ENCODE peak calls at places on chromosomes 6 and 20, in four cellular contexts. One of them, this sample, is unnamed.

GRCh38 chr6:136647363-136647763 is 97.1 kb upstream of the MAP7 start:
- DNase-seq in right lobe of liver: no peak
- DNase-seq in stimulated activated CD4-positive, alpha-beta T cell treated with anti-CD3 and anti-CD28 coated beads, Interleukin-4, amount 100 ng/mL, for 24 hours: peak; percentile 57
- DNase-seq in activated effector memory CD4-positive, alpha-beta T cell treated with anti-CD3 and anti-CD28 coated beads, Interleukin-2, amount 50 U/mL, for 16 hours: peak; percentile 72
- DNase-seq in this sample: peak; percentile 29

GRCh38 chr20:50729925-50730764 is 1.2 kb upstream of the PARD6B start:
- DNase-seq in right lobe of liver: no peak
- DNase-seq in stimulated activated CD4-positive, alpha-beta T cell treated with anti-CD3 and anti-CD28 coated beads, Interleukin-4, amount 100 ng/mL, for 24 hours: no peak
- DNase-seq in activated effector memory CD4-positive, alpha-beta T cell treated with anti-CD3 and anti-CD28 coated beads, Interleukin-2, amount 50 U/mL, for 16 hours: peak; percentile 61
- DNase-seq in this sample: no peak

GRCh38 chr6:24574809-24575208 is 71.2 kb downstream of the KIAA0319 start:
- DNase-seq in right lobe of liver: no peak
- DNase-seq in stimulated activated CD4-positive, alpha-beta T cell treated with anti-CD3 and anti-CD28 coated beads, Interleukin-4, amount 100 ng/mL, for 24 hours: no peak
- DNase-seq in activated effector memory CD4-positive, alpha-beta T cell treated with anti-CD3 and anti-CD28 coated beads, Interleukin-2, amount 50 U/mL, for 16 hours: no peak
- DNase-seq in this sample: no peak

GRCh38 chr6:53975966-53976610 is 135.2 kb upstream of the MLIP start:
- DNase-seq in right lobe of liver: no peak
- DNase-seq in stimulated activated CD4-positive, alpha-beta T cell treated with anti-CD3 and anti-CD28 coated beads, Interleukin-4, amount 100 ng/mL, for 24 hours: no peak
- DNase-seq in activated effector memory CD4-positive, alpha-beta T cell treated with anti-CD3 and anti-CD28 coated beads, Interleukin-2, amount 50 U/mL, for 16 hours: no peak
- DNase-seq in this sample: no peak

GRCh38 chr20:19866070-19866469 is 108.0 kb downstream of the RIN2 start:
- DNase-seq in right lobe of liver: no peak
- DNase-seq in stimulated activated CD4-positive, alpha-beta T cell treated with anti-CD3 and anti-CD28 coated beads, Interleukin-4, amount 100 ng/mL, for 24 hours: no peak
- DNase-seq in activated effector memory CD4-positive, alpha-beta T cell treated with anti-CD3 and anti-CD28 coated beads, Interleukin-2, amount 50 U/mL, for 16 hours: no peak
- DNase-seq in this sample: no peak

GRCh38 chr20:2230671-2231488 is 64.9 kb upstream of the TGM3 start:
- DNase-seq in right lobe of liver: no peak
- DNase-seq in stimulated activated CD4-positive, alpha-beta T cell treated with anti-CD3 and anti-CD28 coated beads, Interleukin-4, amount 100 ng/mL, for 24 hours: no peak
- DNase-seq in activated effector memory CD4-positive, alpha-beta T cell treated with anti-CD3 and anti-CD28 coated beads, Interleukin-2, amount 50 U/mL, for 16 hours: no peak
- DNase-seq in this sample: no peak

GRCh38 chr20:32356935-32357868 is 929 bp upstream of the ASXL1 start:
- DNase-seq in right lobe of liver: peak; percentile 31
- DNase-seq in stimulated activated CD4-positive, alpha-beta T cell treated with anti-CD3 and anti-CD28 coated beads, Interleukin-4, amount 100 ng/mL, for 24 hours: no peak
- DNase-seq in activated effector memory CD4-positive, alpha-beta T cell treated with anti-CD3 and anti-CD28 coated beads, Interleukin-2, amount 50 U/mL, for 16 hours: no peak
- DNase-seq in this sample: no peak

GRCh38 chr6:119308048-119308570 is 41.5 kb downstream of the MAN1A1 start:
- DNase-seq in right lobe of liver: no peak
- DNase-seq in stimulated activated CD4-positive, alpha-beta T cell treated with anti-CD3 and anti-CD28 coated beads, Interleukin-4, amount 100 ng/mL, for 24 hours: no peak
- DNase-seq in activated effector memory CD4-positive, alpha-beta T cell treated with anti-CD3 and anti-CD28 coated beads, Interleukin-2, amount 50 U/mL, for 16 hours: no peak
- DNase-seq in this sample: no peak

GRCh38 chr6:7131390-7131789 is 23.6 kb downstream of the RREB1 start:
- DNase-seq in right lobe of liver: no peak
- DNase-seq in stimulated activated CD4-positive, alpha-beta T cell treated with anti-CD3 and anti-CD28 coated beads, Interleukin-4, amount 100 ng/mL, for 24 hours: no peak
- DNase-seq in activated effector memory CD4-positive, alpha-beta T cell treated with anti-CD3 and anti-CD28 coated beads, Interleukin-2, amount 50 U/mL, for 16 hours: no peak
- DNase-seq in this sample: no peak

GRCh38 chr6:122365775-122366403 is 33.6 kb upstream of the HSF2 start:
- DNase-seq in right lobe of liver: no peak
- DNase-seq in stimulated activated CD4-positive, alpha-beta T cell treated with anti-CD3 and anti-CD28 coated beads, Interleukin-4, amount 100 ng/mL, for 24 hours: no peak
- DNase-seq in activated effector memory CD4-positive, alpha-beta T cell treated with anti-CD3 and anti-CD28 coated beads, Interleukin-2, amount 50 U/mL, for 16 hours: no peak
- DNase-seq in this sample: no peak

GRCh38 chr6:111793711-111794111 is 79.5 kb downstream of the FYN start:
- DNase-seq in right lobe of liver: no peak
- DNase-seq in stimulated activated CD4-positive, alpha-beta T cell treated with anti-CD3 and anti-CD28 coated beads, Interleukin-4, amount 100 ng/mL, for 24 hours: peak; percentile 47
- DNase-seq in activated effector memory CD4-positive, alpha-beta T cell treated with anti-CD3 and anti-CD28 coated beads, Interleukin-2, amount 50 U/mL, for 16 hours: peak; percentile 79
- DNase-seq in this sample: peak; percentile 44

GRCh38 chr6:125839471-125839870 is 48.7 kb downstream of the NCOA7 start:
- DNase-seq in right lobe of liver: no peak
- DNase-seq in stimulated activated CD4-positive, alpha-beta T cell treated with anti-CD3 and anti-CD28 coated beads, Interleukin-4, amount 100 ng/mL, for 24 hours: no peak
- DNase-seq in activated effector memory CD4-positive, alpha-beta T cell treated with anti-CD3 and anti-CD28 coated beads, Interleukin-2, amount 50 U/mL, for 16 hours: no peak
- DNase-seq in this sample: no peak

GRCh38 chr6:14596410-14596809 is 478.8 kb downstream of the CD83 start:
- DNase-seq in right lobe of liver: no peak
- DNase-seq in stimulated activated CD4-positive, alpha-beta T cell treated with anti-CD3 and anti-CD28 coated beads, Interleukin-4, amount 100 ng/mL, for 24 hours: peak; percentile 7
- DNase-seq in activated effector memory CD4-positive, alpha-beta T cell treated with anti-CD3 and anti-CD28 coated beads, Interleukin-2, amount 50 U/mL, for 16 hours: no peak
- DNase-seq in this sample: no peak

GRCh38 chr6:12545837-12546658 is 170.5 kb upstream of the PHACTR1 start:
- DNase-seq in right lobe of liver: no peak
- DNase-seq in stimulated activated CD4-positive, alpha-beta T cell treated with anti-CD3 and anti-CD28 coated beads, Interleukin-4, amount 100 ng/mL, for 24 hours: no peak
- DNase-seq in activated effector memory CD4-positive, alpha-beta T cell treated with anti-CD3 and anti-CD28 coated beads, Interleukin-2, amount 50 U/mL, for 16 hours: no peak
- DNase-seq in this sample: no peak

GRCh38 chr20:60035486-60035885 is 77.3 kb downstream of the CDH26 start:
- DNase-seq in right lobe of liver: no peak
- DNase-seq in stimulated activated CD4-positive, alpha-beta T cell treated with anti-CD3 and anti-CD28 coated beads, Interleukin-4, amount 100 ng/mL, for 24 hours: no peak
- DNase-seq in activated effector memory CD4-positive, alpha-beta T cell treated with anti-CD3 and anti-CD28 coated beads, Interleukin-2, amount 50 U/mL, for 16 hours: no peak
- DNase-seq in this sample: no peak

GRCh38 chr6:71619836-71620235 is 266.5 kb upstream of the RIMS1 start:
- DNase-seq in right lobe of liver: no peak
- DNase-seq in stimulated activated CD4-positive, alpha-beta T cell treated with anti-CD3 and anti-CD28 coated beads, Interleukin-4, amount 100 ng/mL, for 24 hours: no peak
- DNase-seq in activated effector memory CD4-positive, alpha-beta T cell treated with anti-CD3 and anti-CD28 coated beads, Interleukin-2, amount 50 U/mL, for 16 hours: no peak
- DNase-seq in this sample: no peak

GRCh38 chr20:38473353-38473795 is 731 bp downstream of the RALGAPB start:
- DNase-seq in right lobe of liver: no peak
- DNase-seq in stimulated activated CD4-positive, alpha-beta T cell treated with anti-CD3 and anti-CD28 coated beads, Interleukin-4, amount 100 ng/mL, for 24 hours: no peak
- DNase-seq in activated effector memory CD4-positive, alpha-beta T cell treated with anti-CD3 and anti-CD28 coated beads, Interleukin-2, amount 50 U/mL, for 16 hours: no peak
- DNase-seq in this sample: no peak

GRCh38 chr6:104799134-104799657 is 60.5 kb downstream of the HACE1 start:
- DNase-seq in right lobe of liver: no peak
- DNase-seq in stimulated activated CD4-positive, alpha-beta T cell treated with anti-CD3 and anti-CD28 coated beads, Interleukin-4, amount 100 ng/mL, for 24 hours: no peak
- DNase-seq in activated effector memory CD4-positive, alpha-beta T cell treated with anti-CD3 and anti-CD28 coated beads, Interleukin-2, amount 50 U/mL, for 16 hours: no peak
- DNase-seq in this sample: no peak

GRCh38 chr6:33248643-33248931 is 23.1 kb downstream of the VPS52 start:
- DNase-seq in right lobe of liver: peak; percentile 41
- DNase-seq in stimulated activated CD4-positive, alpha-beta T cell treated with anti-CD3 and anti-CD28 coated beads, Interleukin-4, amount 100 ng/mL, for 24 hours: no peak
- DNase-seq in activated effector memory CD4-positive, alpha-beta T cell treated with anti-CD3 and anti-CD28 coated beads, Interleukin-2, amount 50 U/mL, for 16 hours: no peak
- DNase-seq in this sample: no peak

GRCh38 chr20:43975096-43975768 is 60.6 kb downstream of the TOX2 start:
- DNase-seq in right lobe of liver: no peak
- DNase-seq in stimulated activated CD4-positive, alpha-beta T cell treated with anti-CD3 and anti-CD28 coated beads, Interleukin-4, amount 100 ng/mL, for 24 hours: no peak
- DNase-seq in activated effector memory CD4-positive, alpha-beta T cell treated with anti-CD3 and anti-CD28 coated beads, Interleukin-2, amount 50 U/mL, for 16 hours: no peak
- DNase-seq in this sample: no peak

GRCh38 chr20:50284811-50285375 is 94.3 kb downstream of the CEBPB start:
- DNase-seq in right lobe of liver: no peak
- DNase-seq in stimulated activated CD4-positive, alpha-beta T cell treated with anti-CD3 and anti-CD28 coated beads, Interleukin-4, amount 100 ng/mL, for 24 hours: no peak
- DNase-seq in activated effector memory CD4-positive, alpha-beta T cell treated with anti-CD3 and anti-CD28 coated beads, Interleukin-2, amount 50 U/mL, for 16 hours: no peak
- DNase-seq in this sample: no peak

GRCh38 chr6:106510090-106510970 is 119.0 kb downstream of the RTN4IP1 start:
- DNase-seq in right lobe of liver: peak; percentile 76
- DNase-seq in stimulated activated CD4-positive, alpha-beta T cell treated with anti-CD3 and anti-CD28 coated beads, Interleukin-4, amount 100 ng/mL, for 24 hours: peak; percentile 69
- DNase-seq in activated effector memory CD4-positive, alpha-beta T cell treated with anti-CD3 and anti-CD28 coated beads, Interleukin-2, amount 50 U/mL, for 16 hours: peak; percentile 90
- DNase-seq in this sample: peak; percentile 63

GRCh38 chr20:51934301-51935002 is 132.1 kb upstream of the SALL4 start:
- DNase-seq in right lobe of liver: no peak
- DNase-seq in stimulated activated CD4-positive, alpha-beta T cell treated with anti-CD3 and anti-CD28 coated beads, Interleukin-4, amount 100 ng/mL, for 24 hours: no peak
- DNase-seq in activated effector memory CD4-positive, alpha-beta T cell treated with anti-CD3 and anti-CD28 coated beads, Interleukin-2, amount 50 U/mL, for 16 hours: no peak
- DNase-seq in this sample: no peak

GRCh38 chr6:143039548-143039947 is 21.1 kb upstream of the AIG1 start:
- DNase-seq in right lobe of liver: no peak
- DNase-seq in stimulated activated CD4-positive, alpha-beta T cell treated with anti-CD3 and anti-CD28 coated beads, Interleukin-4, amount 100 ng/mL, for 24 hours: no peak
- DNase-seq in activated effector memory CD4-positive, alpha-beta T cell treated with anti-CD3 and anti-CD28 coated beads, Interleukin-2, amount 50 U/mL, for 16 hours: no peak
- DNase-seq in this sample: no peak

GRCh38 chr6:38169221-38169674 is 349.7 kb downstream of the ZFAND3 start:
- DNase-seq in right lobe of liver: no peak
- DNase-seq in stimulated activated CD4-positive, alpha-beta T cell treated with anti-CD3 and anti-CD28 coated beads, Interleukin-4, amount 100 ng/mL, for 24 hours: no peak
- DNase-seq in activated effector memory CD4-positive, alpha-beta T cell treated with anti-CD3 and anti-CD28 coated beads, Interleukin-2, amount 50 U/mL, for 16 hours: no peak
- DNase-seq in this sample: no peak

GRCh38 chr6:111033628-111034289 is 51.9 kb downstream of the RPF2 start:
- DNase-seq in right lobe of liver: no peak
- DNase-seq in stimulated activated CD4-positive, alpha-beta T cell treated with anti-CD3 and anti-CD28 coated beads, Interleukin-4, amount 100 ng/mL, for 24 hours: no peak
- DNase-seq in activated effector memory CD4-positive, alpha-beta T cell treated with anti-CD3 and anti-CD28 coated beads, Interleukin-2, amount 50 U/mL, for 16 hours: no peak
- DNase-seq in this sample: no peak

GRCh38 chr6:26031595-26032386 is 55.4 kb upstream of the HFE start:
- DNase-seq in right lobe of liver: peak; percentile 68
- DNase-seq in stimulated activated CD4-positive, alpha-beta T cell treated with anti-CD3 and anti-CD28 coated beads, Interleukin-4, amount 100 ng/mL, for 24 hours: peak; percentile 88
- DNase-seq in activated effector memory CD4-positive, alpha-beta T cell treated with anti-CD3 and anti-CD28 coated beads, Interleukin-2, amount 50 U/mL, for 16 hours: peak; percentile 93
- DNase-seq in this sample: peak; percentile 75

GRCh38 chr6:85472744-85473143 is 22.9 kb downstream of the NT5E start:
- DNase-seq in right lobe of liver: no peak
- DNase-seq in stimulated activated CD4-positive, alpha-beta T cell treated with anti-CD3 and anti-CD28 coated beads, Interleukin-4, amount 100 ng/mL, for 24 hours: no peak
- DNase-seq in activated effector memory CD4-positive, alpha-beta T cell treated with anti-CD3 and anti-CD28 coated beads, Interleukin-2, amount 50 U/mL, for 16 hours: no peak
- DNase-seq in this sample: no peak

GRCh38 chr6:55913213-55914195 is 38.1 kb upstream of the BMP5 start:
- DNase-seq in right lobe of liver: no peak
- DNase-seq in stimulated activated CD4-positive, alpha-beta T cell treated with anti-CD3 and anti-CD28 coated beads, Interleukin-4, amount 100 ng/mL, for 24 hours: no peak
- DNase-seq in activated effector memory CD4-positive, alpha-beta T cell treated with anti-CD3 and anti-CD28 coated beads, Interleukin-2, amount 50 U/mL, for 16 hours: no peak
- DNase-seq in this sample: no peak

GRCh38 chr6:134007077-134007476 is 45.3 kb downstream of the SLC2A12 start:
- DNase-seq in right lobe of liver: peak; percentile 40
- DNase-seq in stimulated activated CD4-positive, alpha-beta T cell treated with anti-CD3 and anti-CD28 coated beads, Interleukin-4, amount 100 ng/mL, for 24 hours: no peak
- DNase-seq in activated effector memory CD4-positive, alpha-beta T cell treated with anti-CD3 and anti-CD28 coated beads, Interleukin-2, amount 50 U/mL, for 16 hours: no peak
- DNase-seq in this sample: no peak

GRCh38 chr6:43274916-43275597 is 23.0 kb upstream of the SLC22A7 start:
- DNase-seq in right lobe of liver: peak; percentile 89
- DNase-seq in stimulated activated CD4-positive, alpha-beta T cell treated with anti-CD3 and anti-CD28 coated beads, Interleukin-4, amount 100 ng/mL, for 24 hours: peak; percentile 33
- DNase-seq in activated effector memory CD4-positive, alpha-beta T cell treated with anti-CD3 and anti-CD28 coated beads, Interleukin-2, amount 50 U/mL, for 16 hours: peak; percentile 77
- DNase-seq in this sample: peak; percentile 15

GRCh38 chr6:112235956-112236355 is 18.4 kb downstream of the LAMA4 start:
- DNase-seq in right lobe of liver: peak; percentile 29
- DNase-seq in stimulated activated CD4-positive, alpha-beta T cell treated with anti-CD3 and anti-CD28 coated beads, Interleukin-4, amount 100 ng/mL, for 24 hours: peak; percentile 34
- DNase-seq in activated effector memory CD4-positive, alpha-beta T cell treated with anti-CD3 and anti-CD28 coated beads, Interleukin-2, amount 50 U/mL, for 16 hours: no peak
- DNase-seq in this sample: peak; percentile 33

GRCh38 chr20:49747707-49748524 is 34.2 kb upstream of the B4GALT5 start:
- DNase-seq in right lobe of liver: peak; percentile 96
- DNase-seq in stimulated activated CD4-positive, alpha-beta T cell treated with anti-CD3 and anti-CD28 coated beads, Interleukin-4, amount 100 ng/mL, for 24 hours: no peak
- DNase-seq in activated effector memory CD4-positive, alpha-beta T cell treated with anti-CD3 and anti-CD28 coated beads, Interleukin-2, amount 50 U/mL, for 16 hours: no peak
- DNase-seq in this sample: no peak